ENCODE peak calls at places on chromosomes 11 and 22, in four cellular contexts. One of them, this sample, is unnamed.
A peak's percentile ranks its signal among the peaks of the same experiment; 100 is the strongest.

GRCh38 chr22:45483319-45483718 is 19.4 kb upstream of the FBLN1 start:
- DNase-seq in sigmoid colon: no peak
- DNase-seq in ovary: no peak
- DNase-seq in stomach: no peak
- DNase-seq in this sample: no peak

GRCh38 chr11:19380375-19380774 is 139.6 kb upstream of the E2F8 start:
- DNase-seq in sigmoid colon: no peak
- DNase-seq in ovary: no peak
- DNase-seq in stomach: no peak
- DNase-seq in this sample: peak; percentile 69

GRCh38 chr11:110345756-110346155 is 49.3 kb upstream of the RDX start:
- DNase-seq in sigmoid colon: no peak
- DNase-seq in ovary: no peak
- DNase-seq in stomach: no peak
- DNase-seq in this sample: no peak

GRCh38 chr22:35189559-35189958 is 67.7 kb upstream of the HMGXB4 start:
- DNase-seq in sigmoid colon: no peak
- DNase-seq in ovary: no peak
- DNase-seq in stomach: no peak
- DNase-seq in this sample: no peak

GRCh38 chr22:22702159-22702873 is 57.9 kb downstream of the GGTLC2 start:
- DNase-seq in sigmoid colon: no peak
- DNase-seq in ovary: no peak
- DNase-seq in stomach: no peak
- DNase-seq in this sample: no peak

GRCh38 chr11:95767498-95767897 is 22.1 kb downstream of the FAM76B start:
- DNase-seq in sigmoid colon: no peak
- DNase-seq in ovary: no peak
- DNase-seq in stomach: no peak
- DNase-seq in this sample: no peak

GRCh38 chr11:83502041-83502440 is 215.9 kb upstream of the CCDC90B start:
- DNase-seq in sigmoid colon: no peak
- DNase-seq in ovary: no peak
- DNase-seq in stomach: peak; percentile 32
- DNase-seq in this sample: no peak

GRCh38 chr11:67292671-67293070 is 3.6 kb downstream of the ANKRD13D start:
- DNase-seq in sigmoid colon: no peak
- DNase-seq in ovary: no peak
- DNase-seq in stomach: no peak
- DNase-seq in this sample: no peak

GRCh38 chr11:102831709-102832492 is 11.5 kb downstream of the MMP3 start:
- DNase-seq in sigmoid colon: no peak
- DNase-seq in ovary: no peak
- DNase-seq in stomach: no peak
- DNase-seq in this sample: peak; percentile 15

GRCh38 chr11:124745835-124746620 is 6.0 kb downstream of the VSIG2 start:
- DNase-seq in sigmoid colon: no peak
- DNase-seq in ovary: no peak
- DNase-seq in stomach: no peak
- DNase-seq in this sample: no peak

GRCh38 chr11:86302092-86302793 is at the start of gene HIKESHI:
- DNase-seq in sigmoid colon: peak; percentile 100
- DNase-seq in ovary: peak; percentile 99
- DNase-seq in stomach: peak; percentile 100
- DNase-seq in this sample: peak; percentile 100

GRCh38 chr11:65764434-65764833 is 16.3 kb downstream of the AP5B1 start:
- DNase-seq in sigmoid colon: no peak
- DNase-seq in ovary: no peak
- DNase-seq in stomach: no peak
- DNase-seq in this sample: no peak

GRCh38 chr11:132898676-132899075 is 633.6 kb downstream of the OPCML start:
- DNase-seq in sigmoid colon: no peak
- DNase-seq in ovary: no peak
- DNase-seq in stomach: no peak
- DNase-seq in this sample: no peak

GRCh38 chr11:69912911-69913451 is 93.8 kb upstream of the FGF3 start:
- DNase-seq in sigmoid colon: peak; percentile 20
- DNase-seq in ovary: no peak
- DNase-seq in stomach: no peak
- DNase-seq in this sample: peak; percentile 20

GRCh38 chr11:104164028-104164520 is at the start of gene PDGFD:
- DNase-seq in sigmoid colon: peak; percentile 72
- DNase-seq in ovary: peak; percentile 83
- DNase-seq in stomach: peak; percentile 71
- DNase-seq in this sample: peak; percentile 85

GRCh38 chr11:29448246-29448877 is 568.5 kb downstream of the KCNA4 start:
- DNase-seq in sigmoid colon: no peak
- DNase-seq in ovary: no peak
- DNase-seq in stomach: no peak
- DNase-seq in this sample: peak; percentile 48

GRCh38 chr22:50443202-50443601 is 31.6 kb downstream of the SBF1 start:
- DNase-seq in sigmoid colon: no peak
- DNase-seq in ovary: no peak
- DNase-seq in stomach: no peak
- DNase-seq in this sample: no peak
- TF ChIP-seq POLR2A in sigmoid colon: no peak
- TF ChIP-seq POLR2A in ovary: no peak
- TF ChIP-seq POLR2A in stomach: no peak
- TF ChIP-seq POLR2A in this sample: no peak

DNA sequence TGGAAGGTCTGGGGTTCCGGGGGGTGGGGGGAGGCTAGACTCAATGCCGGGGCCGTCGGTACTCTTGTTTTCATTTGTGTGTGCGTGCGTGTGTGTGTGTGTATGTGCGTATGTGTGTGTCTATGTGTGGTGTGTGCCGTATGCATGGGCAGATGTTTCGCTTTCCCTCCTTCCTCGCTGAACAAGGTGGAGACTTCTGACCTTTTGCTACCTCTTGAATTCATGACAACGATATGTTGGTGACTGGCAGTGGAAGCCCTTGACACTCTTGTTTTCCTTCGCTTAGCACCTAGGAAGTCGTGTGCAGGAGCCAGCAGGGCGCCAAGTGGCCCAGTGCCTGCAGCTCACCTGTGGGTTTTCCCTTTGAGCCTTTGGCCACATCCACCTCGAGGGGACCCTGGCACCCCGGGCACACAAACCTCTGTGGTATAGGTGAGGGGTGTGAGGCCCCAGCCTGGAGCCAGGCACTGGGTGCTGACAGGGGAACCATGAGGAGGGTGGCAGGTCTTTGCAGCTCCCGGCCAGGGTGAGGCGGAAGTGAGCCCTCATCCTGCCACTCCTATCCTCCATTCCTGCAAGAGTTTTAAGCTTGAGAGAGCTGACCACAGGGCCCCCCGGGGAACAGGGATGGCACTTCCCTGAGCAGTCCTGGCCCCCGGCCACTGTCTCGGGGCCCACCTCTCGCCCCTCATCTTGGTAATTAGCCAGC is 19.3 kb upstream of the TMEM191C start:
- DNase-seq in sigmoid colon: peak; percentile 61
- DNase-seq in ovary: no peak
- DNase-seq in stomach: peak; percentile 21
- DNase-seq in this sample: no peak
- H3K27ac ChIP-seq in sigmoid colon: no peak overlapping the region
- H3K27ac ChIP-seq in ovary: no peak overlapping the region
- H3K27ac ChIP-seq in stomach: no peak overlapping the region
- H3K27ac ChIP-seq in this sample: no peak overlapping the region

GRCh38 chr11:13011366-13012036 is 2.4 kb downstream of the RASSF10 start:
- DNase-seq in sigmoid colon: no peak
- DNase-seq in ovary: no peak
- DNase-seq in stomach: no peak
- DNase-seq in this sample: no peak

GRCh38 chr11:13010737-13011342 is 1.7 kb downstream of the RASSF10 start:
- DNase-seq in sigmoid colon: no peak
- DNase-seq in ovary: no peak
- DNase-seq in stomach: peak; percentile 48
- DNase-seq in this sample: no peak

GRCh38 chr11:13013054-13013488 is 4.0 kb downstream of the RASSF10 start:
- DNase-seq in sigmoid colon: no peak
- DNase-seq in ovary: no peak
- DNase-seq in stomach: no peak
- DNase-seq in this sample: no peak

GRCh38 chr11:13009921-13010736 is 1.0 kb downstream of the RASSF10 start:
- DNase-seq in sigmoid colon: no peak
- DNase-seq in ovary: no peak
- DNase-seq in stomach: peak; percentile 54
- DNase-seq in this sample: no peak

DNA sequence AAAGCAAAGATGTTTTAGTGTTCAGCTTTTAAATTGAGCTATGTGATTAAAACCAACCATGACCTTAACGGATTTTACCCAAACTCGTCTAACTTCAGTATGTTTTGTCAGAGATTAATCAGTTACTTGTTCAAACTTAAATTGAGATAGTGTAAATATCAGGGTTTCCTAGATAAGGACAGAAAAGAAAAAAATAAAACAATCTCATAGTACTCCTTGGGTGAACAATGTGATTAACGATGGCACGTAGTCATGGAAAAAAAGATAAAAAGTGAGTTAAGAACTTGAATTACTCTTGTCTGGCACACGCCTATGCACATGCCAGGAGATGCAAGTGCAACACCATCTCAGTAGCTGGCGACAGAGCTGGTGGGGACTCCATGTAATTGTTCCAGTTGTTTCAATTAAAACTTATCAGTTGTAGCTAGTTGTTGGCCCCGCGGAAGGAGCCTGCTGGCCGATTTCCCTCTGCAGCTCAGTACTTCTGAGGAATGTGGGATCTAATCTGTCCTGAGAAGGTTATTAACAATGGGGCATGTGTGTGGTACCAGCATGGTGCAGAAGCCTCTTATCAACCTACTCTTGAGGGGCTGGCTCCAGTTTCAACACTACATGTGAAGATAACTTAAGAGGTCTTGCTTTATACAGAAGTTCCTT is 3.0 kb downstream of the RASSF10 start:
- DNase-seq in sigmoid colon: no peak
- DNase-seq in ovary: no peak
- DNase-seq in stomach: peak; percentile 75
- DNase-seq in this sample: no peak
- TF ChIP-seq POLR2A in sigmoid colon: no peak
- TF ChIP-seq POLR2A in ovary: no peak
- TF ChIP-seq POLR2A in stomach: no peak
- TF ChIP-seq POLR2A in this sample: no peak

GRCh38 chr22:24408630-24409029 is 18.8 kb upstream of the ADORA2A start:
- DNase-seq in sigmoid colon: no peak
- DNase-seq in ovary: no peak
- DNase-seq in stomach: no peak
- DNase-seq in this sample: peak; percentile 12

GRCh38 chr22:24407884-24408283 is 19.5 kb upstream of the ADORA2A start:
- DNase-seq in sigmoid colon: no peak
- DNase-seq in ovary: no peak
- DNase-seq in stomach: no peak
- DNase-seq in this sample: peak; percentile 5

GRCh38 chr22:24405631-24406321 is 21.6 kb upstream of the ADORA2A start:
- DNase-seq in sigmoid colon: no peak
- DNase-seq in ovary: no peak
- DNase-seq in stomach: no peak
- DNase-seq in this sample: peak; percentile 4

GRCh38 chr22:24406322-24407277 is 20.8 kb upstream of the ADORA2A start:
- DNase-seq in sigmoid colon: no peak
- DNase-seq in ovary: peak; percentile 19
- DNase-seq in stomach: no peak
- DNase-seq in this sample: no peak

GRCh38 chr22:24407278-24407665 is 20.1 kb upstream of the ADORA2A start:
- DNase-seq in sigmoid colon: no peak
- DNase-seq in ovary: peak; percentile 20
- DNase-seq in stomach: no peak
- DNase-seq in this sample: peak; percentile 39
- H3K27ac ChIP-seq in sigmoid colon: no peak overlapping the region
- H3K27ac ChIP-seq in ovary: peak overlapping the region; percentile 13
- H3K27ac ChIP-seq in stomach: no peak overlapping the region
- H3K27ac ChIP-seq in this sample: no peak overlapping the region

DNA sequence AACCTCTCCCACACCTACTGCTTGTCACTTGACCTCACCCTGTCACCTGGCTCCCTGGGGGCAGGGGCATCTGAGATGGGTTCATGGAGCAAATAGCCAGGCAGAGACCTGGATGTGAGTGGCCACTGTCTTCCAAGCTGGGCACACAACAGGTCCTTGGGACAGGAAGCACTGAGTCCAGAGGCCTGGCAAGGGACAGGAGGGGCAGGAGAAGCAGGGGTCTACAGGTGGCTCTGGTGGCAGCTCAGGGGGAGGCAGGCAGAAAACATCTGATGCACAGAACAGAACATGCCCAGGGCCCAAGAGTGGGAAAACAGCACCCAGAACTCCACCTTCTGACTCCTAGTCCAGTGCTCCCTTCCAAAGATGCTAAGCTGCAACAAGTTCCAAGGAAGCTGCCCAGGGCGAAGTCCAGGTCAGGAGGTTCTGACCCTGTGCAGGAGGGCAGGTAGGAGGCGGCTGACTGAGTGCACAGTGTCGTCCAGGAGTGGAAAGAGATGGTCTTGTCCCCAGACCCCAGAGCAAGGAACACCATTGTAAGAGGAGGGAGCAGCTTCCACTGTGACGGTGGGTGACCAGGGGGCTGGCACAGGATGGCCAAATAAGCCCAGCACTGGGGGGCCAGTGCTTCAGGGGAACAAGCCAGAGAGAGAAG is 3.5 kb downstream of the TNFRSF13C start:
- DNase-seq in sigmoid colon: no peak
- DNase-seq in ovary: no peak
- DNase-seq in stomach: no peak
- DNase-seq in this sample: no peak
- TF ChIP-seq POLR2A in sigmoid colon: no peak
- TF ChIP-seq POLR2A in ovary: no peak
- TF ChIP-seq POLR2A in stomach: no peak
- TF ChIP-seq POLR2A in this sample: no peak

This sample was measured in adrenal gland.